ENCODE peak calls at places on chromosome 9, in six cellular contexts. B is H9, C is neuronal stem cell, N is IMR-90, D is H1, I is mesenchymal stem cell. K is an unnamed sample.
A peak's percentile ranks its signal among the peaks of the same experiment; 100 is the strongest.

GRCh38 chr9:136527721-136528710 is 17.8 kb downstream of the NOTCH1 start:
- DNase-seq in N (no peak), D (no peak), B (no peak), I (peak; percentile 35), C (no peak), K (peak; percentile 45)

GRCh38 chr9:115888131-115888530 is 265.5 kb upstream of the PAPPA start:
- DNase-seq in B (no peak), I (no peak), D (no peak), N (no peak), C (no peak), K (peak; percentile 43)

GRCh38 chr9:88280816-88281382 is 107.3 kb upstream of the SPIN1 start:
- DNase-seq in C (peak; percentile 11), I (peak; percentile 39), N (peak; percentile 76), D (peak; percentile 52), B (peak; percentile 67), K (no peak)

GRCh38 chr9:69905291-69905690 is 84.7 kb downstream of the CFAP95 start:
- DNase-seq in I (no peak), D (no peak), N (peak; percentile 39), C (no peak), B (no peak), K (peak; percentile 55)

GRCh38 chr9:22208846-22209585 is 199.9 kb upstream of the CDKN2B start:
- DNase-seq in I (no peak), D (no peak), B (no peak), N (no peak), C (no peak), K (no peak)

GRCh38 chr9:115157245-115157674 is 39.3 kb upstream of the TNC start:
- DNase-seq in N (peak; percentile 88), C (no peak), D (no peak), I (peak; percentile 88), B (no peak), K (peak; percentile 42)

GRCh38 chr9:81634437-81634836 is 54.9 kb downstream of the TLE1 start:
- DNase-seq in N (no peak), C (no peak), D (no peak), I (no peak), B (no peak), K (no peak)

GRCh38 chr9:112890106-112891081 is at the start of gene SLC46A2:
- DNase-seq in B (peak; percentile 69), N (no peak), I (no peak), D (peak; percentile 60), C (no peak), K (peak; percentile 17)

GRCh38 chr9:79671558-79671957 is 99.8 kb downstream of the TLE4 start:
- DNase-seq in B (no peak), I (peak; percentile 48), C (no peak), N (peak; percentile 47), D (no peak), K (no peak)

GRCh38 chr9:12775963-12776774 is 1.3 kb downstream of the LURAP1L start:
- DNase-seq in B (peak; percentile 88), C (peak; percentile 53), D (peak; percentile 75), I (peak; percentile 93), N (peak; percentile 89), K (peak; percentile 83)

GRCh38 chr9:99130069-99130468 is 25.2 kb downstream of the TGFBR1 start:
- DNase-seq in D (no peak), N (no peak), C (no peak), I (no peak), B (no peak), K (no peak)

GRCh38 chr9:110125207-110125751 is 82.7 kb downstream of the C9orf152 start:
- DNase-seq in B (peak; percentile 88), C (peak; percentile 87), N (peak; percentile 98), I (peak; percentile 99), D (peak; percentile 69), K (peak; percentile 60)

GRCh38 chr9:136328011-136328621 is 777 bp downstream of the GPSM1 start:
- DNase-seq in N (no peak), B (no peak), I (no peak), D (no peak), C (no peak), K (no peak)

GRCh38 chr9:106653111-106653697 is 209.8 kb upstream of the ZNF462 start:
- DNase-seq in B (no peak), I (no peak), N (no peak), C (no peak), D (no peak), K (peak; percentile 61)

GRCh38 chr9:3479516-3480352 is 46.1 kb downstream of the RFX3 start:
- DNase-seq in C (no peak), B (no peak), I (no peak), D (no peak), N (no peak), K (no peak)

GRCh38 chr9:15377625-15378252 is 44.9 kb upstream of the SNAPC3 start:
- DNase-seq in I (no peak), B (no peak), C (no peak), N (no peak), D (no peak), K (no peak)

GRCh38 chr9:72823971-72824370 is 128.9 kb downstream of the ALDH1A1 start:
- DNase-seq in I (no peak), N (no peak), D (no peak), B (no peak), C (no peak), K (no peak)

GRCh38 chr9:125579030-125579932 is 127.7 kb downstream of the MAPKAP1 start:
- DNase-seq in C (no peak), B (no peak), D (no peak), I (no peak), N (no peak), K (no peak)

GRCh38 chr9:95605087-95605486 is 88.3 kb upstream of the PTCH1 start:
- DNase-seq in B (no peak), C (peak; percentile 59), D (no peak), I (no peak), N (no peak), K (no peak)

GRCh38 chr9:33159058-33159759 is 7.9 kb downstream of the B4GALT1 start:
- DNase-seq in D (no peak), C (no peak), N (peak; percentile 35), B (no peak), I (peak; percentile 73), K (peak; percentile 45)

GRCh38 chr9:70551391-70551790 is 136.9 kb upstream of the KLF9 start:
- DNase-seq in N (peak; percentile 35), I (no peak), C (no peak), D (no peak), B (no peak), K (no peak)

GRCh38 chr9:4962085-4962484 is 23.0 kb upstream of the JAK2 start:
- DNase-seq in C (no peak), B (no peak), D (no peak), N (no peak), I (no peak), K (peak; percentile 27)

GRCh38 chr9:92970467-92970923 is 23.2 kb downstream of the FGD3 start:
- DNase-seq in C (peak; percentile 90), B (peak; percentile 89), N (peak; percentile 4), D (peak; percentile 55), I (no peak), K (no peak)

DNA sequence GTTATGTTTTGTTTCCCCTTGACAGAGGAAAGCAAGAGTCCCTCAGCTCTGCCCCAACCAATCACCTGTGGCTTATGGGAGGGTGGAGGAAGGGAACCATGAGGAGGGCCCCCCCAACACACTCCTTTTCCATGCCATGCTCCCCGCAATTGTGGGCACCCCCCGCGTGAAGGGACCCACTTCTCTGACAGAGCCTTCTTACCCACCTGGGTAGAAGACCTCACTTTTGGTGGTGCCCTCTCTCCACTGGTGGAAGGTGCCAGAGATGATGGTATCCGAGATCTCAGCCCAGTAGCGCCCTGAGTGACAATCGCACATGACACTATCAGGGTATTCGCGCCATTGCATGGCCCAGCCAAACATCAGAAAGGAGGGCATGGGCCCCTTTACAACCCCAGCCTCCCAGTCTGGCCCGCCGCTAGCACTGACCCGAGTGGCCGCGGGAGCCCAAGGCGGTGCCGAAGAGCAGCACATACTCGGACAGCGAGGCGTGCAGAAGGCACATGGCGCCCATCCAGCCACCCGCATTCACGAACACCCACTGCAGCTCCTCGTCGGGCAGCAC is 714 bp downstream of the SIGMAR1 start:
- DNase-seq in C (no peak), B (no peak), D (no peak), I (no peak), N (peak; percentile 22), K (no peak)
- H2BK5ac ChIP-seq in C (peak overlapping the region; percentile 62), B (no peak overlapping the region), D (peak overlapping the region; percentile 86), I (no peak overlapping the region), N (peak overlapping the region; percentile 55), K (no peak overlapping the region)

GRCh38 chr9:34376596-34377401 is at the start of gene MYORG:
- DNase-seq in B (peak; percentile 99), N (peak; percentile 65), D (peak; percentile 98), C (peak; percentile 76), I (peak; percentile 82), K (peak; percentile 95)
- H4K91ac ChIP-seq in B (no peak within 1 kb of the TSS), N (no peak within 1 kb of the TSS), D (peak within 1 kb of the TSS; percentile 9), C (no peak within 1 kb of the TSS), I (no peak within 1 kb of the TSS), K (peak within 1 kb of the TSS; percentile 73)

GRCh38 chr9:77897292-77897691 is 134.3 kb downstream of the GNAQ start:
- DNase-seq in C (no peak), I (no peak), N (peak; percentile 15), B (peak; percentile 49), D (no peak), K (no peak)
- H2BK5ac ChIP-seq in C (no peak overlapping the region), I (no peak overlapping the region), N (no peak overlapping the region), B (no peak overlapping the region), D (no peak overlapping the region), K (no peak overlapping the region)

GRCh38 chr9:123314617-123315016 is 41.4 kb upstream of the CRB2 start:
- DNase-seq in C (no peak), D (no peak), N (no peak), I (no peak), B (no peak), K (no peak)
- H4K91ac ChIP-seq in C (no peak overlapping the region), D (no peak overlapping the region), N (no peak overlapping the region), I (no peak overlapping the region), B (no peak overlapping the region), K (no peak overlapping the region)

DNA sequence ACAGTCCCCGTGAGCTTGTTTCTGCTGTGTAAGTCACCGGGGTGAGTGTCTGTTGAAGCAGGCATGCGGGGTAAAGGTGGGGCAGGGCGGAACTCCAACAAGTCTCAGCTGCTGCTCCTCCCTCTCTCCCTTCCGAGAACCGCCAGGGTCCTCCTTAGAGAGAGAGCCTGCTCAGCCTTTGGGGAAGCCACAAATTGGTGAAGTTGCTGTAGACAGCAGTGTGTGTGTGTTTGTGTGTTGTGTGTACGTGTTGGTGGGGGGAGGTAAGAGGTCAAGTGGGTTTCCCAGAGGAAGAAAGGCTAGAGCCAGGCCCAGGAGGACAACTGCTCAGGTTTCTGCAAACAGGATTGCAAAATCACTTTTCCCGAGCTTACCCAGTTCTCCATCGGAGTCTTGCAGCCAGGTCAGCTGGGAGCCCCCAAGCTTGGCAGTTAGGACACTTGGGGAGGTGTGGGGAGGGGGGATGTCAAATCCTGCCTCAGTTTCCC is 38.9 kb upstream of the DAB2IP start:
- DNase-seq in D (no peak), C (no peak), I (peak; percentile 53), N (no peak), B (peak; percentile 55), K (peak; percentile 62)
- H2BK5ac ChIP-seq in D (no peak overlapping the region), C (no peak overlapping the region), I (no peak overlapping the region), N (no peak overlapping the region), B (no peak overlapping the region), K (peak overlapping the region; percentile 31)

GRCh38 chr9:83132768-83133167 is 69.8 kb upstream of the RASEF start:
- DNase-seq in C (no peak), D (no peak), B (no peak), I (no peak), N (no peak), K (no peak)
- H4K91ac ChIP-seq in C (no peak overlapping the region), D (no peak overlapping the region), B (no peak overlapping the region), I (no peak overlapping the region), N (no peak overlapping the region), K (no peak overlapping the region)